ENCODE peak calls at places on chromosomes 1 and 21, in eight cellular contexts. H, M, U, X, Z, G, F and B are unnamed samples.

GRCh38 chr1:203103201-203103600 is 17.4 kb upstream of the MYOG start:
- DNase-seq in H (no peak), M (no peak), U (no peak), X (no peak), Z (no peak), G (no peak), F (no peak), B (no peak)

GRCh38 chr1:26537951-26538352 is 8.4 kb downstream of the RPS6KA1 start:
- DNase-seq in H (no peak), M (peak; percentile 13), U (no peak), X (no peak), Z (peak; percentile 62), G (peak; percentile 35), F (peak; percentile 63), B (peak; percentile 82)

GRCh38 chr21:39562791-39563770 is 49.7 kb upstream of the B3GALT5 start:
- DNase-seq in H (no peak), M (no peak), U (no peak), X (no peak), Z (no peak), G (no peak), F (no peak), B (no peak)

GRCh38 chr1:4284976-4285375 is 369.4 kb upstream of the AJAP1 start:
- DNase-seq in H (no peak), M (no peak), U (no peak), X (no peak), Z (no peak), G (no peak), F (no peak), B (no peak)

GRCh38 chr1:155051777-155052398 is 772 bp downstream of the ADAM15 start:
- DNase-seq in H (no peak), M (peak; percentile 49), U (peak; percentile 59), X (no peak), Z (peak; percentile 40), G (no peak), F (no peak), B (no peak)

GRCh38 chr21:35349378-35350080 is 300.4 kb upstream of the RUNX1 start:
- DNase-seq in H (peak; percentile 81), M (no peak), U (no peak), X (no peak), Z (no peak), G (no peak), F (no peak), B (no peak)

GRCh38 chr1:2380816-2381591 is 10.3 kb downstream of the MORN1 start:
- DNase-seq in H (no peak), M (no peak), U (no peak), X (no peak), Z (no peak), G (no peak), F (no peak), B (peak; percentile 43)

GRCh38 chr1:6423321-6423999 is 1.1 kb upstream of the ESPN start:
- DNase-seq in H (peak; percentile 59), M (peak; percentile 82), U (peak; percentile 72), X (no peak), Z (peak; percentile 63), G (peak; percentile 91), F (peak; percentile 63), B (no peak)

GRCh38 chr1:37284053-37284452 is 190.3 kb upstream of the ZC3H12A start:
- DNase-seq in H (no peak), M (no peak), U (no peak), X (no peak), Z (no peak), G (no peak), F (no peak), B (no peak)

GRCh38 chr1:6888870-6889269 is 103.6 kb downstream of the CAMTA1 start:
- DNase-seq in H (no peak), M (no peak), U (no peak), X (no peak), Z (no peak), G (no peak), F (no peak), B (no peak)

GRCh38 chr1:234212764-234213406 is 160.4 kb upstream of the COA6 start:
- DNase-seq in H (peak; percentile 23), M (peak; percentile 33), U (peak; percentile 23), X (peak; percentile 15), Z (peak; percentile 6), G (peak; percentile 43), F (peak; percentile 74), B (no peak)
- TF ChIP-seq CTCF in H (peak; percentile 56), M (no peak), U (no peak), X (peak; percentile 52), Z (peak; percentile 7), G (peak; percentile 35), F (peak; percentile 71), B (peak; percentile 30)

GRCh38 chr1:59014827-59015226 is 231.0 kb upstream of the JUN start:
- DNase-seq in H (no peak), M (no peak), U (no peak), X (no peak), Z (no peak), G (no peak), F (no peak), B (no peak)

GRCh38 chr1:59012378-59012777 is 228.5 kb upstream of the JUN start:
- DNase-seq in H (no peak), M (no peak), U (no peak), X (no peak), Z (no peak), G (no peak), F (no peak), B (no peak)

GRCh38 chr1:59013928-59014279 is 230.1 kb upstream of the JUN start:
- DNase-seq in H (no peak), M (no peak), U (no peak), X (no peak), Z (no peak), G (no peak), F (no peak), B (no peak)

GRCh38 chr1:59011663-59012062 is 227.8 kb upstream of the JUN start:
- DNase-seq in H (no peak), M (no peak), U (no peak), X (no peak), Z (no peak), G (no peak), F (no peak), B (no peak)

GRCh38 chr1:59013276-59013927 is 229.6 kb upstream of the JUN start:
- DNase-seq in H (no peak), M (no peak), U (peak; percentile 59), X (peak; percentile 32), Z (peak; percentile 66), G (peak; percentile 67), F (peak; percentile 75), B (no peak)
- TF ChIP-seq CTCF in H (no peak), M (no peak), U (peak; percentile 6), X (no peak), Z (no peak), G (no peak), F (no peak), B (no peak)

DNA sequence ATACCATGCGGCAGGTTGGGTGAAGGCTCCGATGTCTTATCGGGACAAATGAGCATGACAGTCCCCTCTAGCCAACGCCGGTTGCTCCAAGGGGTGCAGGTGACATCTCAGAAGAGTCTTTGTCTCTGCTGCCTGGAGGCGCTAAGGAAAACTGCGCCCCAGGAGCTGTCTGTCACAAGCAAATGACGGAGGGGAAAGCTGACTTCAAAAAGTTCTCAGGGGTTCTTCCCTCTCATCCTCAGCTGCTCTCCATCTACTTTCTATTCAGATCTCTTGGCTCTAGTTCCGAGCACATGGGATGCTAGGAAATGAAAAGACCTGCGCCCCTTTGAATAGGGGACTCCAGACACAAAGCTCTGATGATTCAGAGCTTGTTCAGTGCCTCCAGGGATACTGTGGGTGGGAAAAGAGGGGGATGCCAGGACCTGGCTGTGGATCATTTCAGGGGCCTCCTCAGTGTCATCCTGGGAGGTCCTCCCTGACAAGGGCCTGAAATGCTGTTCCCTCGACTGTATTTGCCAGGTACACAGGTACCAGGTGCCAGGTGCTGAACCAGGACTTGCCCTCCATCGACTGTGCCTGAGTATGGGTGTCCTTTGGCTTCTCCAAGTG is 869 bp upstream of the KIAA0040 start:
- DNase-seq in H (no peak), M (no peak), U (no peak), X (no peak), Z (no peak), G (no peak), F (no peak), B (no peak)
- TF ChIP-seq CTCF in H (no peak), M (no peak), U (no peak), X (no peak), Z (no peak), G (no peak), F (no peak), B (no peak)

DNA sequence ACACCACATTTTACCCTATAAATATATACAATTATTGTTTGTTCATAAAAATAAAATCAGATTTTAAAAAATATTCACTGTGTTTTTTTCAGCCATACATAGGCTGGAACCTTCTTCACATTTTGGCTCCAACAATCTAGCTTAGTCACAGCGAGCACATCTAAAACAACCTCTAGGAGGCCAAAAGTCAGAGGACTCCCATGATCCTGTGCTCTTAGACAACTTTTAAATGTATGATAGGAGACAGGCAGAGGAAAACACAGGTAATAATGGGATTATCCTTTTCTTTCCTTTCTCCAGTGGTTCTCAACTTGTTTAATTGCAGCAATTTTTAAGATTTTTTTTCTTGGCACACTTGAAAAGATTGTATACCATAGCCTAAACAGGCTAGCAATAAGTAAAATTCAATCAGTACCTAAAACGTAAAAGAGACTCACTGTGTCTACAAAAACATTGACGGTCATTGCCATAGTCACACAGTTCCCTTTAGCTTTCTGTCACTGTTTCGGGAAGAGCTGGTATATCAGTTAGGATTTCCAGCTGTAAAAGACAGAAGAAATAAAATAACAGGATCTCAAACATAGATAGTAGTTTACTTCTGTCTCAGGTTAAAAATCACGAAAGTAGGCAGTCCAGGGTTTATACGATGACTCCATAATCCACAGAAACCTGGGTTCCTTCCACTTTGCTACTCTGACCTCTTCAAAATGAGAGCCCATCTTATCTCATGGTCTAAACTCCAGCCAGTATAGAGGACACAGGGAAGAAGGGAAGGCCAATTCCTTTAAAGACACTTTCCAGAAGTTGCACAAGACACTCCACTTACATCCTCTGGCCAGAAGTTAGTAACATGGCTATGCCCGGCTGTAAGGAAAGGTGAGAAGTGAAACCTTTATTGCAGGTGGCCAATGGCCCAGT is 39.2 kb upstream of the CR1L start:
- DNase-seq in H (no peak), M (no peak), U (no peak), X (no peak), Z (no peak), G (no peak), F (no peak), B (no peak)
- TF ChIP-seq CTCF in H (no peak), M (no peak), U (no peak), X (no peak), Z (no peak), G (no peak), F (no peak), B (no peak)

GRCh38 chr1:156746716-156747631 is 4.5 kb downstream of the HDGF start:
- DNase-seq in H (peak; percentile 82), M (peak; percentile 98), U (peak; percentile 92), X (peak; percentile 81), Z (peak; percentile 98), G (peak; percentile 95), F (peak; percentile 77), B (peak; percentile 74)
- TF ChIP-seq CTCF in H (peak; percentile 42), M (no peak), U (no peak), X (peak; percentile 33), Z (no peak), G (no peak), F (peak; percentile 21), B (no peak)